ENCODE peak calls at places on chromosomes 16 and 17, in six cellular contexts. N is cardiac fibroblast, R is progenitor cell of endocrine pancreas, Z is fibroblast of lung, O is Calu3, F is HepG2. G is an unnamed sample.

GRCh38 chr16:69077251-69077650 is 28.2 kb upstream of the HAS3 start:
- DNase-seq in Z (no peak), O (no peak), R (no peak), N (peak; percentile 65), F (no peak), G (no peak)

GRCh38 chr17:63550816-63551639 is 751 bp downstream of the DCAF7 start:
- DNase-seq in R (no peak), F (peak; percentile 66), Z (peak; percentile 20), N (peak; percentile 33), O (no peak), G (no peak)

GRCh38 chr16:19884021-19884485 is 595 bp downstream of the GPRC5B start:
- DNase-seq in N (no peak), Z (no peak), R (peak; percentile 25), O (peak; percentile 48), F (no peak), G (peak; percentile 26)

GRCh38 chr17:63925615-63926014 is 6.5 kb downstream of the CD79B start:
- DNase-seq in R (no peak), O (no peak), N (no peak), Z (no peak), F (no peak), G (peak; percentile 11)

GRCh38 chr17:47200325-47200663 is 8.9 kb upstream of the MYL4 start:
- DNase-seq in Z (no peak), O (no peak), R (no peak), F (no peak), N (no peak), G (no peak)

GRCh38 chr16:89599451-89599858 is 14.0 kb upstream of the DPEP1 start:
- DNase-seq in Z (no peak), F (peak; percentile 69), N (no peak), O (peak; percentile 64), R (no peak), G (peak; percentile 83)

GRCh38 chr17:48244121-48244711 is 136.7 kb downstream of the SNX11 start:
- DNase-seq in R (no peak), O (peak; percentile 61), N (peak; percentile 54), Z (no peak), F (no peak), G (no peak)

GRCh38 chr17:35729405-35729833 is 2.0 kb upstream of the RASL10B start:
- DNase-seq in Z (no peak), F (no peak), N (no peak), R (no peak), O (no peak), G (no peak)

GRCh38 chr16:4944333-4945281 is 7.7 kb upstream of the PPL start:
- DNase-seq in Z (peak; percentile 99), N (peak; percentile 98), R (peak; percentile 53), O (peak; percentile 100), F (peak; percentile 98), G (peak; percentile 44)

DNA sequence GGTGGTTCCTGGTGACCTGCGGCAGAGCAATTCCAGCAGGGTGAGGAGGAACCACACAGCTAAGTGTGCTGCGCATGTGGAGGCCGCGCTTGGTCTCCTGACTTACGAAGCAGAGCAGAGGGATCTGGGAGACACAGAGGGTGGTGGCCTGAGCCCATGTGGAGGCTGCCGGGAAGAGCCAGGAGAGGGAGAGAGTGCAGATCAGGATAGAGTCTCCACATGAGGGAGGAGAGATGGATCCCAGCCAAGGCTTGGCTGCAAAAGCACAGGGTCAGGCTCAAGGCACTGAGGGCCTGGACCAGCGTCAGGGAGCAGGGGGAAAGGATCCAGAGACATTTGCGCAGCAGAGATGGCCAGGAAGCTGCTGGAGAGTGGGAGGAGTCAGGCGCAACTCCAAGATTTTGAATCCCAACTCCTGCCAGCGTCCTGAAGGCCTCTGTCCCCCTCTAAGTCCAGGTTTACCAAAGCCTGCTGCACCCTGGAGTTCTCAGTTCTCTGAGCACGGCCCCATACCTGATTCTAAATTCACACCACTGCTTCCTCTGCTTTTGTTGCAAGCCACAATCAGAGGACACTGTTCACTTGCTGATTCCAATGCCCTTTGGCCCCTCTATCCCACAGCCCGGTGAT is 11.3 kb upstream of the MLLT6 start:
- DNase-seq in Z (peak; percentile 85), F (peak; percentile 48), N (peak; percentile 51), O (no peak), R (no peak), G (no peak)
- TF ChIP-seq CTCF in Z (no peak), F (peak; percentile 25), N (no peak), O (no peak), R (no peak), G (no peak)

GRCh38 chr16:56603589-56603988 is 4.8 kb upstream of the MT2A start:
- DNase-seq in N (peak; percentile 56), R (no peak), Z (peak; percentile 47), F (peak; percentile 86), O (peak; percentile 66), G (no peak)
- TF ChIP-seq CTCF in N (peak; percentile 40), R (peak; percentile 40), Z (peak; percentile 47), F (peak; percentile 92), O (peak; percentile 40), G (no peak)

GRCh38 chr16:67283826-67284555 is 4.7 kb downstream of the PLEKHG4 start:
- DNase-seq in O (no peak), N (no peak), Z (no peak), F (no peak), R (no peak), G (no peak)

GRCh38 chr16:67283039-67283825 is 3.9 kb downstream of the PLEKHG4 start:
- DNase-seq in F (no peak), O (no peak), N (peak; percentile 69), Z (no peak), R (no peak), G (no peak)

GRCh38 chr16:67281536-67282446 is 2.5 kb downstream of the PLEKHG4 start:
- DNase-seq in F (no peak), R (no peak), N (no peak), O (no peak), Z (no peak), G (no peak)

GRCh38 chr16:67280090-67281015 is 1.0 kb downstream of the PLEKHG4 start:
- DNase-seq in F (no peak), N (no peak), O (no peak), Z (no peak), R (no peak), G (no peak)

DNA sequence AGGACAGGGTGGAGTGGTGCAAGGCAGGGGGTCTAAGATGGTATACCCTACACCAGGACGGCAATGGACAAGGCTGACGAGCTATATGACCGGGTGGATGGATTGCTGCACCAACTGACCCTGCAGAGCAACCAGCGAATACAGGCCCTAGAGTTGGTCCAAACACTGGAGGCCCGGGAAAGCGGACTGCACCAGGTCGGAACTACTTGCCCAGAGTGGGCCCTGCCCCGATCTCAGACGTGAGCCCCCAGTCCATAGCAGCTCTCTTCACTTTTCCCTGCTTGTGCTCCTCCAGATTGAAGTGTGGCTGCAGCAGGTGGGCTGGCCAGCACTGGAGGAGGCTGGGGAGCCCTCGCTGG is 3.1 kb downstream of the PLEKHG4 start:
- DNase-seq in O (no peak), N (no peak), R (no peak), F (no peak), Z (no peak), G (no peak)
- TF ChIP-seq CTCF in O (no peak), N (no peak), R (no peak), F (no peak), Z (no peak), G (no peak)

GRCh38 chr17:45363498-45363897 is 46.7 kb upstream of the MAP3K14 start:
- DNase-seq in Z (no peak), O (no peak), F (no peak), N (no peak), R (no peak), G (no peak)

GRCh38 chr17:45367216-45367615 is 50.4 kb upstream of the MAP3K14 start:
- DNase-seq in N (no peak), Z (no peak), R (no peak), F (no peak), O (no peak), G (no peak)

GRCh38 chr17:45366691-45367090 is 49.9 kb upstream of the MAP3K14 start:
- DNase-seq in F (no peak), Z (no peak), N (no peak), O (no peak), R (no peak), G (no peak)

GRCh38 chr17:45366049-45366448 is 49.2 kb upstream of the MAP3K14 start:
- DNase-seq in Z (no peak), R (no peak), O (no peak), F (no peak), N (no peak), G (no peak)

DNA sequence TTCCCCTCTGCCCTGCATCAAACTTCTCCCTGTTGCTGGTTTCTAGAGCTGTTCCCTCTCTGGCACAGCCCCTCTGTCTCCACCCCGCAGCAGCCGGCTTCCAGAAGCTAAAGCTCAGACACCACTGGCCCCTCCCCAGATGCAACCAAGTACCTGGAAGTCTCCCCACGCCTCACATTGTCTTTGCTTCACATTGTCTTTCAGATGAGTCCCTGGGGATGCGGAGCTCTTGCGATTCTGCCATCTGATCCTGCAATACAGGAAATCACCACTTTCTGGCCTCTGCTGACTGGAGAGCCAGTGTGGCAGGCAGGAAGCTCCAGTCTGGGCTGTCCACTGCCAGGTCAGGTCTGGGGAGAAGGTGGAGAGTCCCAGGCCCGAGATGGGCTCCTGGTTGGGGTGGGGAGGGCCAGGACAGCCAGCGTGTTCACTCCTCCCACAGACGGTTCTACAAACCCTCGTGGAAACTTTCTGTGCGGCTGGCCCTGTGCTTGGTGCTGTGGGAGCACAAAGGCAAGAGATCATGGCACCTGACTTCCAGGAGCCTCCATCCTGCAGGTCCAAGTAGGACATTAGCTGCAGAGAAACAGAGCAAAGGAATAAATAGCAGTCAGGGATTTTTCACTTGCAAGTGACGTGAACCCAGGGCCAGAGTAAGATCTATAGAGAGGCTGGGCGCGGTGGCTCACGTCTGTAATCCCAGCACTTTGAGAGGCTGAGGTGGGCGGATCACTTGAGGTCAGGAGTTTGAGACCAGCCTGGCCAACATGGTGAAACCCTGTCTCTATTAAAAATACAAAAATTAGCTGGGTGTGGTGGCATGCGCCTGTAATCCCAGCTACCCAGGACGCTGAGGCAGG is 47.9 kb upstream of the MAP3K14 start:
- DNase-seq in R (no peak), O (no peak), F (no peak), Z (no peak), N (peak; percentile 84), G (no peak)
- TF ChIP-seq CTCF in R (no peak), O (no peak), F (no peak), Z (no peak), N (no peak), G (peak; percentile 17)

GRCh38 chr17:55549140-55549539 is 37.9 kb upstream of the SMIM36 start:
- DNase-seq in N (peak; percentile 37), Z (no peak), O (peak; percentile 30), R (no peak), F (peak; percentile 33), G (no peak)
- TF ChIP-seq CTCF in N (peak; percentile 21), Z (peak; percentile 28), O (no peak), R (no peak), F (peak; percentile 48), G (peak; percentile 12)

G was measured in glutamatergic neuron.